ENCODE peak calls at places on chromosomes 5 and 9, in five cellular contexts. One of them, this sample, is unnamed. For H3K4me1, H3K9me3 and H3K36me3, the result is how much of the 10 kb centered on the place peaks cover.

GRCh38 chr9:113525831-113526230 is 62.3 kb downstream of the RGS3 start:
- DNase-seq in SK-N-SH: no peak
- DNase-seq in uterus: no peak
- DNase-seq in stomach: no peak
- DNase-seq in mammary epithelial cell: no peak
- DNase-seq in this sample: no peak

GRCh38 chr5:178163772-178164735 is 10.4 kb upstream of the NHP2 start:
- DNase-seq in uterus: peak
- DNase-seq in SK-N-SH: peak
- DNase-seq in mammary epithelial cell: peak
- DNase-seq in stomach: peak
- DNase-seq in this sample: peak

GRCh38 chr5:59503223-59503622 is 390.3 kb downstream of the PDE4D start:
- DNase-seq in SK-N-SH: peak
- DNase-seq in uterus: no peak
- DNase-seq in mammary epithelial cell: no peak
- DNase-seq in stomach: no peak
- DNase-seq in this sample: no peak

GRCh38 chr5:43227655-43228054 is 35.6 kb downstream of the NIM1K start:
- DNase-seq in uterus: no peak
- DNase-seq in SK-N-SH: peak
- DNase-seq in mammary epithelial cell: peak
- DNase-seq in stomach: no peak
- DNase-seq in this sample: peak

GRCh38 chr5:143350790-143351603 is 52.5 kb downstream of the NR3C1 start:
- DNase-seq in uterus: no peak
- DNase-seq in stomach: no peak
- DNase-seq in SK-N-SH: no peak
- DNase-seq in mammary epithelial cell: peak
- DNase-seq in this sample: peak

GRCh38 chr9:84754461-84754860 is 84.9 kb downstream of the NTRK2 start:
- DNase-seq in uterus: no peak
- DNase-seq in stomach: no peak
- DNase-seq in SK-N-SH: no peak
- DNase-seq in mammary epithelial cell: no peak
- DNase-seq in this sample: peak

GRCh38 chr5:141713616-141714309 is 31.7 kb upstream of the ARAP3 start:
- DNase-seq in SK-N-SH: no peak
- DNase-seq in mammary epithelial cell: peak
- DNase-seq in uterus: no peak
- DNase-seq in stomach: no peak
- DNase-seq in this sample: peak

GRCh38 chr5:38677611-38678010 is 121.2 kb upstream of the LIFR start:
- DNase-seq in SK-N-SH: no peak
- DNase-seq in mammary epithelial cell: no peak
- DNase-seq in stomach: no peak
- DNase-seq in uterus: no peak
- DNase-seq in this sample: no peak

GRCh38 chr5:177317959-177318377 is 6.3 kb upstream of the MXD3 start:
- DNase-seq in stomach: peak
- DNase-seq in SK-N-SH: peak
- DNase-seq in mammary epithelial cell: peak
- DNase-seq in uterus: peak
- DNase-seq in this sample: peak

GRCh38 chr5:83526289-83526688 is 54.7 kb downstream of the VCAN start:
- DNase-seq in mammary epithelial cell: no peak
- DNase-seq in uterus: no peak
- DNase-seq in stomach: no peak
- DNase-seq in SK-N-SH: no peak
- DNase-seq in this sample: no peak

GRCh38 chr5:154811653-154812465 is 38.5 kb downstream of the FAXDC2 start:
- DNase-seq in uterus: peak
- DNase-seq in stomach: peak
- DNase-seq in mammary epithelial cell: peak
- DNase-seq in SK-N-SH: peak
- DNase-seq in this sample: peak

GRCh38 chr9:137478613-137479314 is 19.6 kb upstream of the NSMF start:
- DNase-seq in SK-N-SH: peak
- DNase-seq in uterus: no peak
- DNase-seq in stomach: no peak
- DNase-seq in mammary epithelial cell: no peak
- DNase-seq in this sample: no peak

GRCh38 chr5:150510460-150511263 is 2.7 kb downstream of the NDST1 start:
- DNase-seq in uterus: no peak
- DNase-seq in stomach: peak
- DNase-seq in mammary epithelial cell: no peak
- DNase-seq in SK-N-SH: peak
- DNase-seq in this sample: no peak

GRCh38 chr5:150511641-150512367 is 3.9 kb downstream of the NDST1 start:
- DNase-seq in stomach: peak
- DNase-seq in mammary epithelial cell: peak
- DNase-seq in SK-N-SH: peak
- DNase-seq in uterus: peak
- DNase-seq in this sample: peak

GRCh38 chr5:150509992-150510391 is 2.1 kb downstream of the NDST1 start:
- DNase-seq in mammary epithelial cell: no peak
- DNase-seq in SK-N-SH: no peak
- DNase-seq in stomach: no peak
- DNase-seq in uterus: no peak
- DNase-seq in this sample: no peak

GRCh38 chr5:150513375-150514309 is 5.7 kb downstream of the NDST1 start:
- DNase-seq in stomach: no peak
- DNase-seq in uterus: no peak
- DNase-seq in SK-N-SH: peak
- DNase-seq in mammary epithelial cell: no peak
- DNase-seq in this sample: peak

GRCh38 chr5:150512368-150512747 is 4.4 kb downstream of the NDST1 start:
- DNase-seq in SK-N-SH: no peak
- DNase-seq in uterus: peak
- DNase-seq in mammary epithelial cell: no peak
- DNase-seq in stomach: peak
- DNase-seq in this sample: no peak
- H3K4me1 ChIP-seq in SK-N-SH: half or more
- H3K4me1 ChIP-seq in uterus: under half
- H3K4me1 ChIP-seq in mammary epithelial cell: half or more
- H3K4me1 ChIP-seq in stomach: half or more
- H3K4me1 ChIP-seq in this sample: half or more

GRCh38 chr9:16992138-16992537 is 121.7 kb upstream of the BNC2 start:
- DNase-seq in stomach: no peak
- DNase-seq in uterus: no peak
- DNase-seq in mammary epithelial cell: peak
- DNase-seq in SK-N-SH: no peak
- DNase-seq in this sample: no peak

GRCh38 chr9:16996901-16997491 is 126.5 kb upstream of the BNC2 start:
- DNase-seq in SK-N-SH: no peak
- DNase-seq in uterus: no peak
- DNase-seq in mammary epithelial cell: no peak
- DNase-seq in stomach: no peak
- DNase-seq in this sample: no peak
- H3K9me3 ChIP-seq in SK-N-SH: under half
- H3K9me3 ChIP-seq in uterus: under half
- H3K9me3 ChIP-seq in mammary epithelial cell: under half
- H3K9me3 ChIP-seq in stomach: half or more
- H3K9me3 ChIP-seq in this sample: under half

DNA sequence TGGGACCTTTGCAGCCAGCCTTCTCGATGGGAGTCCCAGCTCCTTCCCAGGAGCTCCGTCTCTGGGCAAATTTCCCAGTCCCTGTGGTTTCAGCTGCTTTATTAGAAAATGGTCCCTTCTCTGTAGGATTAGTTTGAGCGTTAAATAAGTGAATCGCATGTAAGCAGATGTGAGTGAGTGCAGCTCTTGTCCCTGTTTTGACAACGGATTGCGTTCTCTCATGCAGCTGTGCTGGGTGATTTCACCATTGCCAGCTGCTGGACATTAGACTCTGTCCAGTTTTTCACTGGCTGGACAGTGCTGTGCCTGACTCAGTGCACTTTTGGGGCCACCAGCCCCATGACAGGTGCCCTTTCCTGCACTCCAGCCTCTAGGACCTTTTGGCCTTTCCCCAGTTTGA is 11.6 kb upstream of the CEL start:
- DNase-seq in mammary epithelial cell: no peak
- DNase-seq in stomach: no peak
- DNase-seq in uterus: no peak
- DNase-seq in SK-N-SH: no peak
- DNase-seq in this sample: peak
- H3K36me3 ChIP-seq in mammary epithelial cell: under half
- H3K36me3 ChIP-seq in stomach: half or more
- H3K36me3 ChIP-seq in uterus: under half
- H3K36me3 ChIP-seq in SK-N-SH: under half
- H3K36me3 ChIP-seq in this sample: under half

GRCh38 chr9:89448821-89449220 is 49.1 kb downstream of the SEMA4D start:
- DNase-seq in uterus: no peak
- DNase-seq in SK-N-SH: peak
- DNase-seq in stomach: no peak
- DNase-seq in mammary epithelial cell: no peak
- DNase-seq in this sample: no peak
- H3K4me1 ChIP-seq in uterus: under half
- H3K4me1 ChIP-seq in SK-N-SH: under half
- H3K4me1 ChIP-seq in stomach: under half
- H3K4me1 ChIP-seq in mammary epithelial cell: under half
- H3K4me1 ChIP-seq in this sample: under half

GRCh38 chr5:28009526-28010025 is 971.2 kb upstream of the CDH9 start:
- DNase-seq in SK-N-SH: no peak
- DNase-seq in uterus: no peak
- DNase-seq in stomach: no peak
- DNase-seq in mammary epithelial cell: peak
- DNase-seq in this sample: no peak
- H3K9me3 ChIP-seq in SK-N-SH: under half
- H3K9me3 ChIP-seq in uterus: under half
- H3K9me3 ChIP-seq in stomach: under half
- H3K9me3 ChIP-seq in mammary epithelial cell: under half
- H3K9me3 ChIP-seq in this sample: under half

DNA sequence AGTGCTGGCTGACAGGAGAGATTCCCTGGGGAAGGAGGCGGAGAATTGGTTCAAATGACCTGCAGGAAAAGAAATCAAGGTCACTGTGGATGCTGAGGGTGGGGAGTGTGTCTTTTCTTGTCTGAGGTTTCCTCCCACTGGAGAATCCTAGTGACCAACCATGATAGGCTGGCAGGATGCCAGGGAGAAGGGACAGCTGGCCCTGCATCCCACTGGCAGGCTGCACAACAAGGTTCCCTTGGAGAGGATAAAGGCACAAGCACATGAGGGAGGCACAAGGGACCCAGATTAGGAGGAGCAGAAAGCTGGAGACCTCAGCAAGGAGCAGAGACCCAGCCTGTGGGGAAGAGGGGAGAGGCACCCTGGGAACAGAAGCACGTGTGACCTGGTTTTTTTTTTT is 11.4 kb upstream of the ZDHHC12 start:
- DNase-seq in SK-N-SH: peak
- DNase-seq in uterus: no peak
- DNase-seq in stomach: no peak
- DNase-seq in mammary epithelial cell: no peak
- DNase-seq in this sample: no peak
- H3K36me3 ChIP-seq in SK-N-SH: under half
- H3K36me3 ChIP-seq in uterus: under half
- H3K36me3 ChIP-seq in stomach: half or more
- H3K36me3 ChIP-seq in mammary epithelial cell: under half
- H3K36me3 ChIP-seq in this sample: under half

This sample was measured in fibroblast of lung.